ENCODE peak calls at places on chromosomes 11 and 22, in seven cellular contexts. Y, O, M, H, G, W and P are unnamed samples.
A peak's percentile ranks its signal among the peaks of the same experiment; 100 is the strongest.

GRCh38 chr11:107157809-107158187 is 139.5 kb upstream of the GUCY1A2 start:
- DNase-seq in O (no peak), M (no peak), W (no peak), Y (no peak), H (no peak), G (no peak), P (no peak)

GRCh38 chr11:71566081-71566620 is 788 bp downstream of the KRTAP5-10 start:
- DNase-seq in H (no peak), O (no peak), W (no peak), M (no peak), G (no peak), Y (no peak), P (no peak)

GRCh38 chr11:28140689-28141455 is 32.7 kb downstream of the METTL15 start:
- DNase-seq in M (no peak), G (no peak), W (no peak), O (no peak), H (no peak), Y (no peak), P (no peak)

GRCh38 chr11:64653388-64653973 is 62.5 kb downstream of the SLC22A12 start:
- DNase-seq in G (no peak), O (no peak), M (no peak), H (no peak), Y (no peak), W (no peak), P (no peak)

GRCh38 chr11:58075781-58076180 is 45.0 kb downstream of the OR6Q1 start:
- DNase-seq in H (no peak), M (no peak), W (no peak), G (no peak), O (no peak), Y (no peak), P (no peak)

GRCh38 chr22:47836957-47837356 is 1074.5 kb downstream of the TBC1D22A start:
- DNase-seq in H (no peak), Y (no peak), W (no peak), G (no peak), O (no peak), M (no peak), P (no peak)

GRCh38 chr11:120013325-120014250 is 124.3 kb downstream of the TRIM29 start:
- DNase-seq in H (no peak), M (no peak), W (no peak), G (peak; percentile 61), Y (peak; percentile 22), O (no peak), P (peak; percentile 55)

GRCh38 chr11:128684582-128685382 is 9.1 kb upstream of the FLI1 start:
- DNase-seq in W (no peak), H (no peak), G (no peak), Y (no peak), O (no peak), M (no peak), P (no peak)

GRCh38 chr22:48427731-48428211 is 1399.9 kb downstream of the BRD1 start:
- DNase-seq in O (no peak), M (peak; percentile 48), Y (no peak), W (no peak), H (no peak), G (no peak), P (no peak)

GRCh38 chr22:39087881-39088687 is 9.0 kb upstream of the APOBEC3H start:
- DNase-seq in O (no peak), H (no peak), Y (peak; percentile 46), G (no peak), W (peak; percentile 74), M (no peak), P (no peak)

GRCh38 chr11:75314771-75315438 is 36.6 kb downstream of the ARRB1 start:
- DNase-seq in Y (no peak), O (no peak), W (peak; percentile 54), M (no peak), H (no peak), G (no peak), P (no peak)

GRCh38 chr11:75313457-75314272 is 37.8 kb downstream of the ARRB1 start:
- DNase-seq in O (no peak), Y (peak; percentile 44), W (peak; percentile 82), H (peak; percentile 55), G (no peak), M (no peak), P (no peak)

GRCh38 chr11:75308986-75309385 is 42.5 kb downstream of the ARRB1 start:
- DNase-seq in Y (no peak), W (no peak), H (no peak), M (no peak), O (no peak), G (no peak), P (no peak)

GRCh38 chr11:75312346-75312745 is 39.1 kb downstream of the ARRB1 start:
- DNase-seq in M (no peak), H (no peak), W (no peak), O (no peak), Y (no peak), G (no peak), P (no peak)

DNA sequence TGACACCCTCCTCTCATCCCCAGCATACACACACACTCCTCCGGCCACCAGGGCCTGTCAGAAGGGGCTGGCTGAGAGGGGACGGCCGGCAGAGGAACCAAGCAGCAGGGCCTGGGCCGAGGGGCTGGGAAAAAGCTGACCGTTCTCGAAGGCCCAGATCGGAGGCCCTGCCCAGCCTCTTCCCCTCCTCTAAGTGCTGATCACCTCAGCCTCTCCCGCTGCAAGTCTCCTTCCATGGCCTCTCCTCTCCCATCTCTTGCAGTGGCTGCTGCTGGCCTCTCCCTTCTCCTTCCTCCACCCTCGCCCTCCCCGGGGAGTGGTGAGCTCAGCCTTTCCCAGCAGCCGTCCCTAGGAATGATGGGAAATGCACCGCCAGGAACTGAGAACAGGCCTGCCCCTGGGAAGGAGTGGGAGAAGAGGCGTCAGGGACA is 39.6 kb downstream of the ARRB1 start:
- DNase-seq in W (peak; percentile 91), M (no peak), H (peak; percentile 86), O (no peak), G (no peak), Y (peak; percentile 54), P (no peak)
- H3K4me1 ChIP-seq in W (peaks cover 57% of the 10 kb centered on the region), M (no peaks in the 10 kb centered on the region), H (peaks cover 67% of the 10 kb centered on the region), O (no peaks in the 10 kb centered on the region), G (no peaks in the 10 kb centered on the region), Y (peaks cover 18% of the 10 kb centered on the region), P (no peaks in the 10 kb centered on the region)

GRCh38 chr11:125674210-125674609 is 6.4 kb downstream of the ACRV1 start:
- DNase-seq in G (no peak), W (no peak), M (no peak), O (no peak), Y (no peak), H (no peak), P (no peak)

GRCh38 chr11:125679837-125680236 is 810 bp downstream of the ACRV1 start:
- DNase-seq in O (no peak), H (no peak), Y (no peak), G (no peak), M (no peak), W (no peak), P (no peak)

GRCh38 chr11:125675196-125675595 is 5.5 kb downstream of the ACRV1 start:
- DNase-seq in G (no peak), W (no peak), M (no peak), Y (no peak), H (no peak), O (no peak), P (no peak)

GRCh38 chr11:125680747-125681146 is at the start of gene ACRV1:
- DNase-seq in M (no peak), Y (no peak), H (no peak), W (no peak), O (no peak), G (no peak), P (no peak)

GRCh38 chr11:125679397-125679796 is 1.2 kb downstream of the ACRV1 start:
- DNase-seq in H (no peak), G (no peak), O (no peak), Y (no peak), W (no peak), M (no peak), P (no peak)
- TF ChIP-seq CTCF in H (no peak), G (peak; percentile 20), O (peak; percentile 13), Y (no peak), W (no peak), M (no peak), P (peak; percentile 5)

DNA sequence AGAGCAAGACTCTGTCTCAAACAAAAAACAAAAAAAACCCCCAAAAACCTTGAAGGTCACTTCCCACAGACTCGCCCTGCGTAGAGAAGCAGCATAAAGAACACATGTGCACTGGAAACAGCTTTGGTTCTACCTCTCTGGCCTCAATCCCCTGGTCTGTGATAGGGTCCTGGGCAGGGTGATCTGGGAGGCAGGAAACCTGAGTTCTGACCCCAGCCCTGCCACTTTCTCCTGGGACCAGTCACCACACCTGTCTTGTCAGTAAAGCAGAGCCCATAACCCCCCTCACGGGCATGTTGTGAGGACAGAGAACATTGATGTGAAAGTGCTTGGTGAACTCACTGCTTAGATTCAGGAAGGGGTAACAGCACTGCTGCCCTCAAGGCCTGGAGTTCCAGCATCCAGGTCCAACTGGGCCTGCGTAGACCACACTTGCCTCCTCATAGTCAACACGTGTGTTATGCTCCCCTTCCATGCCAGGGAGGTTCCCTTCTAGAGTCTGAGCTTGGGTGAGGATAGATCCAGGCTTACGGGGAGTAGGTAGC is 11.4 kb downstream of the UCP2 start:
- DNase-seq in M (peak; percentile 33), W (no peak), O (no peak), Y (no peak), G (no peak), H (no peak), P (no peak)
- TF ChIP-seq POLR2A in M (no peak), W (no peak), O (peak; percentile 83), Y (no peak), G (no peak), H (no peak), P (no peak)

GRCh38 chr11:93525601-93526000 is 17.6 kb downstream of the SMCO4 start:
- DNase-seq in G (no peak), H (no peak), Y (peak; percentile 68), O (no peak), W (no peak), M (no peak), P (no peak)

GRCh38 chr11:93522448-93522847 is 20.7 kb downstream of the SMCO4 start:
- DNase-seq in W (no peak), M (no peak), G (no peak), Y (no peak), H (no peak), O (no peak), P (no peak)

GRCh38 chr11:93524868-93525267 is 18.3 kb downstream of the SMCO4 start:
- DNase-seq in Y (no peak), O (no peak), M (no peak), W (no peak), G (no peak), H (no peak), P (no peak)

GRCh38 chr11:93526058-93526633 is 17.0 kb downstream of the SMCO4 start:
- DNase-seq in O (no peak), M (no peak), H (no peak), G (no peak), W (no peak), Y (no peak), P (no peak)

GRCh38 chr11:93524173-93524536 is 19.0 kb downstream of the SMCO4 start:
- DNase-seq in O (no peak), M (no peak), Y (no peak), G (no peak), H (no peak), W (no peak), P (no peak)
- H3K4me1 ChIP-seq in O (peaks cover 77% of the 10 kb centered on the region), M (peaks cover 28% of the 10 kb centered on the region), Y (peaks cover 66% of the 10 kb centered on the region), G (no peaks in the 10 kb centered on the region), H (peaks cover 23% of the 10 kb centered on the region), W (peaks cover 19% of the 10 kb centered on the region), P (no peaks in the 10 kb centered on the region)

GRCh38 chr11:70460111-70460510 is 61.8 kb downstream of the CTTN start:
- DNase-seq in W (no peak), O (no peak), Y (no peak), G (no peak), H (no peak), M (no peak), P (no peak)
- TF ChIP-seq CTCF in W (no peak), O (no peak), Y (no peak), G (no peak), H (no peak), M (no peak), P (no peak)

GRCh38 chr11:118924591-118925585 is 838 bp downstream of the BCL9L start:
- DNase-seq in W (peak; percentile 86), Y (peak; percentile 66), O (no peak), H (no peak), M (no peak), G (no peak), P (peak; percentile 53)
- TF ChIP-seq POLR2A in W (no peak), Y (no peak), O (no peak), H (no peak), M (no peak), G (no peak), P (no peak)